ENCODE peak calls at places on chromosomes 3 and 15, in four cellular contexts. X is right cardiac atrium, L is A549, B is prostate gland. J is an unnamed sample. For H3K4me1, the result is how much of the 10 kb centered on the place peaks cover.

GRCh38 chr15:70328137-70329115 is 230.7 kb upstream of the TLE3 start:
- DNase-seq in L (no peak), X (no peak), B (no peak), J (no peak)

GRCh38 chr3:11944052-11944673 is 60.0 kb upstream of the SYN2 start:
- DNase-seq in B (no peak), L (peak), X (no peak), J (no peak)

GRCh38 chr3:156614642-156615511 is 59.5 kb upstream of the TIPARP start:
- DNase-seq in L (no peak), B (no peak), X (no peak), J (no peak)

GRCh38 chr15:53559364-53560253 is 199.9 kb downstream of the WDR72 start:
- DNase-seq in B (no peak), L (peak), X (no peak), J (no peak)

GRCh38 chr15:94722025-94722636 is 490.8 kb downstream of the MCTP2 start:
- DNase-seq in X (no peak), B (no peak), L (no peak), J (no peak)

GRCh38 chr3:145704020-145704419 is 457.0 kb downstream of the PLOD2 start:
- DNase-seq in L (peak), X (no peak), B (no peak), J (no peak)

GRCh38 chr3:122021811-122022401 is at the start of gene ILDR1:
- DNase-seq in L (no peak), X (no peak), B (peak), J (no peak)

GRCh38 chr3:23648326-23648964 is 157.3 kb upstream of the UBE2E1 start:
- DNase-seq in B (no peak), X (no peak), L (peak), J (no peak)

GRCh38 chr3:184791134-184791533 is 20.8 kb upstream of the VPS8 start:
- DNase-seq in L (no peak), X (no peak), B (no peak), J (no peak)

GRCh38 chr15:39907216-39907615 is 12.8 kb downstream of the GPR176 start:
- DNase-seq in X (no peak), B (no peak), L (no peak), J (no peak)

GRCh38 chr3:13135811-13136321 is 62.6 kb upstream of the IQSEC1 start:
- DNase-seq in B (no peak), X (no peak), L (no peak), J (no peak)

GRCh38 chr15:43143203-43143941 is 10.0 kb downstream of the TMEM62 start:
- DNase-seq in B (no peak), X (no peak), L (no peak), J (no peak)

GRCh38 chr3:29141197-29141911 is 139.5 kb upstream of the RBMS3 start:
- DNase-seq in X (no peak), L (no peak), B (no peak), J (no peak)

GRCh38 chr15:41465822-41466421 is 27.8 kb upstream of the ITPKA start:
- DNase-seq in X (no peak), L (peak), B (no peak), J (no peak)

GRCh38 chr15:42494998-42495360 is 455 bp upstream of the SNAP23 start:
- DNase-seq in X (peak), L (peak), B (peak), J (no peak)

GRCh38 chr3:157436583-157437300 is at the start of gene PTX3:
- DNase-seq in X (peak), B (no peak), L (peak), J (no peak)

GRCh38 chr3:52791396-52791795 is 3.2 kb upstream of the ITIH3 start:
- DNase-seq in B (no peak), L (no peak), X (no peak), J (no peak)

GRCh38 chr15:85618956-85619491 is 175.7 kb downstream of the KLHL25 start:
- DNase-seq in L (peak), X (peak), B (peak), J (peak)

GRCh38 chr3:172517859-172518466 is 5.3 kb downstream of the TNFSF10 start:
- DNase-seq in B (no peak), L (no peak), X (no peak), J (no peak)

GRCh38 chr3:172257638-172258400 is 190.4 kb downstream of the GHSR start:
- DNase-seq in X (no peak), B (no peak), L (peak), J (no peak)

GRCh38 chr3:133570139-133570936 is 3.1 kb upstream of the CDV3 start:
- DNase-seq in L (peak), B (peak), X (no peak), J (no peak)

GRCh38 chr3:158430968-158431367 is 140.0 kb upstream of the MLF1 start:
- DNase-seq in L (no peak), B (no peak), X (no peak), J (no peak)

GRCh38 chr3:126433496-126434263 is 39.0 kb downstream of the CFAP100 start:
- DNase-seq in X (peak), B (no peak), L (no peak), J (no peak)

GRCh38 chr15:63407612-63408011 is 26.0 kb upstream of the CA12 start:
- DNase-seq in L (no peak), B (no peak), X (no peak), J (no peak)

GRCh38 chr3:89179355-89179997 is 72.1 kb downstream of the EPHA3 start:
- DNase-seq in X (no peak), L (no peak), B (peak), J (no peak)

GRCh38 chr3:56612146-56612545 is 55.2 kb downstream of the CCDC66 start:
- DNase-seq in B (no peak), L (no peak), X (no peak), J (no peak)

GRCh38 chr3:82627733-82628132 is 866.3 kb upstream of the GBE1 start:
- DNase-seq in X (no peak), L (no peak), B (no peak), J (no peak)

GRCh38 chr3:135008326-135008725 is 213.3 kb downstream of the EPHB1 start:
- DNase-seq in L (no peak), B (no peak), X (no peak), J (no peak)

GRCh38 chr3:129837057-129837631 is 56.4 kb downstream of the TMCC1 start:
- DNase-seq in L (peak), X (no peak), B (no peak), J (no peak)

GRCh38 chr3:183764854-183765731 is 60.3 kb downstream of the MAP6D1 start:
- DNase-seq in B (peak), X (no peak), L (peak), J (no peak)

GRCh38 chr3:186990878-186991308 is 60.6 kb downstream of the ST6GAL1 start:
- DNase-seq in L (no peak), B (peak), X (no peak), J (no peak)
- H3K27ac ChIP-seq in L (no peak), B (peak), X (no peak), J (no peak)

GRCh38 chr15:81160312-81161214 is 26.5 kb downstream of the CFAP161 start:
- DNase-seq in L (no peak), X (peak), B (no peak), J (peak)
- H3K4me1 ChIP-seq in L (under half), X (under half), B (under half), J (under half)

DNA sequence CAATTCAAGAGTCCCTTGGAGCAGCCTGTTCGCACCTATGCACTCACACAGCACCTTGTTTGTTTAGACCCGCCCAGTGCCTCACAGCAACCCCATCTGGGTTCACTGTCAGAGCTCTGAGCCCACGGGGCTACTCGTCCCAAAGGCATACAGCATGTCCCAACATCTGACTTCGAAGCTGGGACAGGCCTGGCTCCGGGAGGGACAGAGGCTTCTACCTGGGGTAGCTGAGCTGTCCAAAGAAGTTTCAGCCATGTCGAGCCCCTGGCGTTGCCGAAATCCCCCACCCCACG is 28.6 kb upstream of the CYP11A1 start:
- DNase-seq in X (no peak), B (no peak), L (no peak), J (no peak)
- H3K27ac ChIP-seq in X (no peak), B (no peak), L (peak), J (no peak)

DNA sequence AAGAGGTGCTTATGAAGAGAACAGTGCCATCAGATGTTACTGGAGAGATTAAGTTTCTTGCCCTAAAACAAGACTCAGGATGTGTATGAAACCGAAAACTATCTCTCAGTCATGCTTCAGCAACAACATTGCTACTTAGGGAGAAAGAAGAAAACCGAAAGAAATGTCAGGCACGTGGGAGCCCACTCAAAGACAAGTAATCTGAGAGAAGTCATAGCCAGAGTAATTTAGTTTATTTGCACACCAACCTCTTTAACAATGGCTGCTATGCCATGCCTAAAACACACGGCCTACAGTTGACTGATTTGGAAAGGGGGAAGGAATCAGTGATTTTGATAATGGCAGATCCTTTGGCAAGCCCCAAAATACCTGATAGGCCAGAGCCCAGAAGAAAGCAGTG is 162.9 kb downstream of the TIGIT start:
- DNase-seq in L (no peak), B (no peak), X (no peak), J (no peak)
- H3K4me1 ChIP-seq in L (under half), B (under half), X (under half), J (under half)

GRCh38 chr15:89150762-89151305 is 62.6 kb downstream of the ABHD2 start:
- DNase-seq in X (no peak), L (no peak), B (no peak), J (no peak)
- H3K27ac ChIP-seq in X (peak), L (no peak), B (peak), J (no peak)

J was measured in ovary.